ENCODE peak calls at places on chromosomes 11 and 22, in four cellular contexts. T, Z, F and E are unnamed samples.

GRCh38 chr22:40107756-40108437 is 69.8 kb upstream of the TNRC6B start:
- DNase-seq in T (peak), Z (no peak), F (peak), E (no peak)

GRCh38 chr11:56764976-56765375 is 16.5 kb upstream of the OR9G4 start:
- DNase-seq in T (no peak), Z (no peak), F (no peak), E (no peak)

GRCh38 chr11:72002841-72003775 is 4.4 kb downstream of the IL18BP start:
- DNase-seq in T (no peak), Z (no peak), F (no peak), E (peak)

GRCh38 chr11:44804449-44805151 is 77.8 kb downstream of the TSPAN18 start:
- DNase-seq in T (no peak), Z (no peak), F (no peak), E (no peak)

GRCh38 chr11:72141066-72141465 is 5.5 kb downstream of the FOLR3 start:
- DNase-seq in T (peak), Z (no peak), F (peak), E (no peak)

GRCh38 chr11:46643531-46643930 is 26.2 kb downstream of the ATG13 start:
- DNase-seq in T (no peak), Z (no peak), F (no peak), E (no peak)

GRCh38 chr11:12123799-12124198 is 13.4 kb downstream of the MICAL2 start:
- DNase-seq in T (no peak), Z (no peak), F (no peak), E (no peak)

GRCh38 chr22:29739346-29739875 is 19.6 kb downstream of the CABP7 start:
- DNase-seq in T (no peak), Z (no peak), F (no peak), E (no peak)

GRCh38 chr11:112548641-112549040 is 288.0 kb upstream of the PLET1 start:
- DNase-seq in T (no peak), Z (no peak), F (no peak), E (no peak)

GRCh38 chr11:87260811-87261210 is 223.1 kb downstream of the TMEM135 start:
- DNase-seq in T (no peak), Z (no peak), F (no peak), E (no peak)